ENCODE peak calls at places on chromosomes 5 and 9, in nine cellular contexts. One of them, this sample, is unnamed.

GRCh38 chr5:78504726-78505431 is 143.7 kb downstream of the LHFPL2 start:
- DNase-seq in HepG2: no peak
- DNase-seq in stomach: peak
- DNase-seq in transverse colon: peak
- DNase-seq in H1: no peak
- DNase-seq in K562: no peak
- DNase-seq in upper lobe of left lung: peak
- DNase-seq in sigmoid colon: peak
- DNase-seq in GM12878: no peak
- DNase-seq in this sample: peak

GRCh38 chr5:139817362-139817761 is 21.8 kb downstream of the PSD2 start:
- DNase-seq in upper lobe of left lung: no peak
- DNase-seq in GM12878: no peak
- DNase-seq in K562: no peak
- DNase-seq in sigmoid colon: peak
- DNase-seq in stomach: no peak
- DNase-seq in H1: no peak
- DNase-seq in HepG2: no peak
- DNase-seq in transverse colon: no peak
- DNase-seq in this sample: no peak

GRCh38 chr5:151738125-151738848 is 20.1 kb downstream of the ATOX1 start:
- DNase-seq in transverse colon: no peak
- DNase-seq in K562: no peak
- DNase-seq in stomach: no peak
- DNase-seq in GM12878: no peak
- DNase-seq in sigmoid colon: no peak
- DNase-seq in H1: no peak
- DNase-seq in upper lobe of left lung: no peak
- DNase-seq in HepG2: no peak
- DNase-seq in this sample: no peak

GRCh38 chr9:87667164-87667738 is 58.7 kb upstream of the CTSL start:
- DNase-seq in HepG2: peak
- DNase-seq in K562: peak
- DNase-seq in GM12878: no peak
- DNase-seq in transverse colon: no peak
- DNase-seq in stomach: no peak
- DNase-seq in H1: no peak
- DNase-seq in upper lobe of left lung: no peak
- DNase-seq in sigmoid colon: no peak
- DNase-seq in this sample: no peak

GRCh38 chr9:21710792-21711191 is 91.6 kb upstream of the MTAP start:
- DNase-seq in sigmoid colon: no peak
- DNase-seq in K562: no peak
- DNase-seq in stomach: no peak
- DNase-seq in HepG2: no peak
- DNase-seq in transverse colon: no peak
- DNase-seq in H1: no peak
- DNase-seq in GM12878: no peak
- DNase-seq in upper lobe of left lung: no peak
- DNase-seq in this sample: no peak

GRCh38 chr9:121252104-121252851 is 15.7 kb upstream of the GSN start:
- DNase-seq in HepG2: no peak
- DNase-seq in upper lobe of left lung: no peak
- DNase-seq in GM12878: no peak
- DNase-seq in sigmoid colon: no peak
- DNase-seq in K562: no peak
- DNase-seq in transverse colon: no peak
- DNase-seq in H1: no peak
- DNase-seq in stomach: no peak
- DNase-seq in this sample: no peak

GRCh38 chr5:66959668-66960067 is 236.9 kb downstream of the CD180 start:
- DNase-seq in sigmoid colon: no peak
- DNase-seq in HepG2: peak
- DNase-seq in stomach: no peak
- DNase-seq in GM12878: no peak
- DNase-seq in H1: no peak
- DNase-seq in upper lobe of left lung: no peak
- DNase-seq in K562: no peak
- DNase-seq in transverse colon: no peak
- DNase-seq in this sample: no peak

GRCh38 chr5:160315968-160316367 is 3.6 kb upstream of the CCNJL start:
- DNase-seq in K562: no peak
- DNase-seq in transverse colon: peak
- DNase-seq in sigmoid colon: no peak
- DNase-seq in GM12878: no peak
- DNase-seq in upper lobe of left lung: peak
- DNase-seq in stomach: peak
- DNase-seq in HepG2: peak
- DNase-seq in H1: no peak
- DNase-seq in this sample: no peak

GRCh38 chr9:132237481-132237880 is 75.6 kb downstream of the NTNG2 start:
- DNase-seq in H1: no peak
- DNase-seq in sigmoid colon: no peak
- DNase-seq in upper lobe of left lung: no peak
- DNase-seq in K562: no peak
- DNase-seq in stomach: no peak
- DNase-seq in HepG2: no peak
- DNase-seq in transverse colon: no peak
- DNase-seq in GM12878: no peak
- DNase-seq in this sample: no peak

GRCh38 chr5:146447734-146448380 is 724 bp downstream of the TCERG1 start:
- DNase-seq in GM12878: no peak
- DNase-seq in K562: peak
- DNase-seq in transverse colon: peak
- DNase-seq in H1: no peak
- DNase-seq in HepG2: peak
- DNase-seq in sigmoid colon: no peak
- DNase-seq in stomach: no peak
- DNase-seq in upper lobe of left lung: no peak
- DNase-seq in this sample: peak

GRCh38 chr5:139651863-139652787 is 4.0 kb downstream of the CXXC5 start:
- DNase-seq in GM12878: peak
- DNase-seq in stomach: peak
- DNase-seq in sigmoid colon: peak
- DNase-seq in transverse colon: peak
- DNase-seq in HepG2: no peak
- DNase-seq in H1: no peak
- DNase-seq in K562: peak
- DNase-seq in upper lobe of left lung: peak
- DNase-seq in this sample: no peak

GRCh38 chr5:98796197-98796972 is 22.9 kb downstream of the RGMB start:
- DNase-seq in sigmoid colon: no peak
- DNase-seq in GM12878: no peak
- DNase-seq in stomach: no peak
- DNase-seq in HepG2: peak
- DNase-seq in K562: peak
- DNase-seq in transverse colon: peak
- DNase-seq in H1: no peak
- DNase-seq in upper lobe of left lung: no peak
- DNase-seq in this sample: no peak

GRCh38 chr5:135353952-135354721 is 44.9 kb downstream of the MACROH2A1 start:
- DNase-seq in GM12878: no peak
- DNase-seq in sigmoid colon: peak
- DNase-seq in H1: no peak
- DNase-seq in upper lobe of left lung: no peak
- DNase-seq in HepG2: no peak
- DNase-seq in K562: no peak
- DNase-seq in stomach: no peak
- DNase-seq in transverse colon: no peak
- DNase-seq in this sample: no peak

GRCh38 chr5:173028811-173029327 is 27.3 kb upstream of the CREBRF start:
- DNase-seq in sigmoid colon: peak
- DNase-seq in K562: no peak
- DNase-seq in upper lobe of left lung: no peak
- DNase-seq in stomach: no peak
- DNase-seq in transverse colon: no peak
- DNase-seq in HepG2: no peak
- DNase-seq in H1: no peak
- DNase-seq in GM12878: no peak
- DNase-seq in this sample: no peak

GRCh38 chr9:7239708-7240107 is 481.9 kb downstream of the KDM4C start:
- DNase-seq in H1: no peak
- DNase-seq in GM12878: no peak
- DNase-seq in stomach: no peak
- DNase-seq in HepG2: no peak
- DNase-seq in sigmoid colon: no peak
- DNase-seq in upper lobe of left lung: no peak
- DNase-seq in transverse colon: no peak
- DNase-seq in K562: no peak
- DNase-seq in this sample: no peak

GRCh38 chr5:113381791-113382190 is 53.0 kb downstream of the TSSK1B start:
- DNase-seq in stomach: no peak
- DNase-seq in HepG2: no peak
- DNase-seq in GM12878: no peak
- DNase-seq in H1: no peak
- DNase-seq in K562: no peak
- DNase-seq in transverse colon: no peak
- DNase-seq in upper lobe of left lung: no peak
- DNase-seq in sigmoid colon: no peak
- DNase-seq in this sample: no peak

GRCh38 chr5:128216860-128217531 is 133.4 kb downstream of the SLC12A2 start:
- DNase-seq in GM12878: no peak
- DNase-seq in stomach: no peak
- DNase-seq in sigmoid colon: no peak
- DNase-seq in H1: no peak
- DNase-seq in upper lobe of left lung: no peak
- DNase-seq in transverse colon: no peak
- DNase-seq in HepG2: no peak
- DNase-seq in K562: no peak
- DNase-seq in this sample: no peak

GRCh38 chr9:113798062-113799030 is 77.8 kb upstream of the ZNF618 start:
- DNase-seq in K562: no peak
- DNase-seq in transverse colon: no peak
- DNase-seq in H1: no peak
- DNase-seq in HepG2: no peak
- DNase-seq in GM12878: no peak
- DNase-seq in stomach: no peak
- DNase-seq in upper lobe of left lung: no peak
- DNase-seq in sigmoid colon: no peak
- DNase-seq in this sample: no peak

GRCh38 chr5:95644351-95645042 is 2.1 kb upstream of the RFESD start:
- DNase-seq in K562: peak
- DNase-seq in GM12878: peak
- DNase-seq in upper lobe of left lung: peak
- DNase-seq in transverse colon: peak
- DNase-seq in H1: no peak
- DNase-seq in sigmoid colon: peak
- DNase-seq in HepG2: peak
- DNase-seq in stomach: peak
- DNase-seq in this sample: no peak

GRCh38 chr9:109771084-109771483 is 8.9 kb upstream of the PALM2AKAP2 start:
- DNase-seq in stomach: no peak
- DNase-seq in H1: peak
- DNase-seq in sigmoid colon: no peak
- DNase-seq in K562: no peak
- DNase-seq in HepG2: no peak
- DNase-seq in GM12878: no peak
- DNase-seq in transverse colon: no peak
- DNase-seq in upper lobe of left lung: no peak
- DNase-seq in this sample: no peak

GRCh38 chr9:6184749-6185645 is 30.6 kb upstream of the IL33 start:
- DNase-seq in HepG2: no peak
- DNase-seq in stomach: peak
- DNase-seq in GM12878: peak
- DNase-seq in upper lobe of left lung: no peak
- DNase-seq in K562: no peak
- DNase-seq in transverse colon: no peak
- DNase-seq in H1: no peak
- DNase-seq in sigmoid colon: no peak
- DNase-seq in this sample: no peak

GRCh38 chr9:112881366-112881765 is 9.3 kb downstream of the SLC46A2 start:
- DNase-seq in HepG2: no peak
- DNase-seq in upper lobe of left lung: no peak
- DNase-seq in stomach: no peak
- DNase-seq in transverse colon: no peak
- DNase-seq in H1: no peak
- DNase-seq in sigmoid colon: no peak
- DNase-seq in GM12878: no peak
- DNase-seq in K562: no peak
- DNase-seq in this sample: no peak

GRCh38 chr5:119304439-119304838 is 51.4 kb upstream of the TNFAIP8 start:
- DNase-seq in K562: no peak
- DNase-seq in transverse colon: no peak
- DNase-seq in HepG2: peak
- DNase-seq in GM12878: no peak
- DNase-seq in stomach: no peak
- DNase-seq in sigmoid colon: no peak
- DNase-seq in H1: no peak
- DNase-seq in upper lobe of left lung: no peak
- DNase-seq in this sample: no peak

GRCh38 chr5:157745041-157745456 is 1.5 kb downstream of the LSM11 start:
- DNase-seq in transverse colon: no peak
- DNase-seq in GM12878: no peak
- DNase-seq in H1: no peak
- DNase-seq in stomach: no peak
- DNase-seq in K562: no peak
- DNase-seq in upper lobe of left lung: no peak
- DNase-seq in sigmoid colon: no peak
- DNase-seq in HepG2: no peak
- DNase-seq in this sample: no peak
- TF ChIP-seq POLR2AphosphoS5 in transverse colon: no peak
- TF ChIP-seq POLR2AphosphoS5 in GM12878: no peak
- TF ChIP-seq POLR2AphosphoS5 in H1: no peak
- TF ChIP-seq POLR2AphosphoS5 in stomach: no peak
- TF ChIP-seq POLR2AphosphoS5 in K562: no peak
- TF ChIP-seq POLR2AphosphoS5 in upper lobe of left lung: no peak
- TF ChIP-seq POLR2AphosphoS5 in sigmoid colon: peak
- TF ChIP-seq POLR2AphosphoS5 in HepG2: no peak
- TF ChIP-seq POLR2AphosphoS5 in this sample: no peak

GRCh38 chr5:92508271-92508670 is 1072.7 kb downstream of the NR2F1-AS1 start:
- DNase-seq in H1: no peak
- DNase-seq in HepG2: no peak
- DNase-seq in stomach: no peak
- DNase-seq in K562: no peak
- DNase-seq in upper lobe of left lung: no peak
- DNase-seq in sigmoid colon: no peak
- DNase-seq in GM12878: no peak
- DNase-seq in transverse colon: no peak
- DNase-seq in this sample: no peak
- TF ChIP-seq EP300 in H1: no peak
- TF ChIP-seq EP300 in HepG2: no peak
- TF ChIP-seq EP300 in stomach: no peak
- TF ChIP-seq EP300 in K562: no peak
- TF ChIP-seq EP300 in upper lobe of left lung: no peak
- TF ChIP-seq EP300 in sigmoid colon: no peak
- TF ChIP-seq EP300 in GM12878: no peak
- TF ChIP-seq EP300 in transverse colon: no peak
- TF ChIP-seq EP300 in this sample: no peak

GRCh38 chr9:83062011-83062652 is 810 bp downstream of the RASEF start:
- DNase-seq in upper lobe of left lung: peak
- DNase-seq in stomach: peak
- DNase-seq in transverse colon: peak
- DNase-seq in sigmoid colon: no peak
- DNase-seq in GM12878: no peak
- DNase-seq in H1: peak
- DNase-seq in HepG2: no peak
- DNase-seq in K562: no peak
- DNase-seq in this sample: no peak
- TF ChIP-seq POLR2A in upper lobe of left lung: no peak
- TF ChIP-seq POLR2A in stomach: no peak
- TF ChIP-seq POLR2A in transverse colon: no peak
- TF ChIP-seq POLR2A in sigmoid colon: no peak
- TF ChIP-seq POLR2A in GM12878: no peak
- TF ChIP-seq POLR2A in H1: no peak
- TF ChIP-seq POLR2A in HepG2: no peak
- TF ChIP-seq POLR2A in K562: no peak
- TF ChIP-seq POLR2A in this sample: no peak

GRCh38 chr9:70390922-70391321 is 23.5 kb downstream of the KLF9 start:
- DNase-seq in sigmoid colon: no peak
- DNase-seq in H1: no peak
- DNase-seq in stomach: no peak
- DNase-seq in K562: no peak
- DNase-seq in GM12878: no peak
- DNase-seq in HepG2: no peak
- DNase-seq in transverse colon: no peak
- DNase-seq in upper lobe of left lung: no peak
- DNase-seq in this sample: no peak
- TF ChIP-seq POLR2AphosphoS5 in sigmoid colon: peak
- TF ChIP-seq POLR2AphosphoS5 in H1: no peak
- TF ChIP-seq POLR2AphosphoS5 in stomach: no peak
- TF ChIP-seq POLR2AphosphoS5 in K562: no peak
- TF ChIP-seq POLR2AphosphoS5 in GM12878: no peak
- TF ChIP-seq POLR2AphosphoS5 in HepG2: no peak
- TF ChIP-seq POLR2AphosphoS5 in transverse colon: no peak
- TF ChIP-seq POLR2AphosphoS5 in upper lobe of left lung: no peak
- TF ChIP-seq POLR2AphosphoS5 in this sample: no peak